ENCODE peak calls at places on chromosomes 4 and X, in four cellular contexts. P is K562, F is GM12878, Z is HL-60. Y is an unnamed sample.

GRCh38 chr4:146095091-146095690 is 80.3 kb upstream of the LSM6 start:
- DNase-seq in P (peak; percentile 42), F (no peak), Z (no peak), Y (no peak)

GRCh38 chr4:54941994-54942552 is 183.3 kb downstream of the KDR start:
- DNase-seq in P (no peak), F (no peak), Z (no peak), Y (no peak)

GRCh38 chr4:1010522-1011021 is 854 bp upstream of the FGFRL1 start:
- DNase-seq in P (no peak), F (no peak), Z (peak; percentile 90), Y (no peak)

GRCh38 chr4:26105372-26105771 is 191.4 kb downstream of the SMIM20 start:
- DNase-seq in P (no peak), F (no peak), Z (no peak), Y (no peak)

GRCh38 chr4:99816611-99817309 is at the start of gene DAPP1:
- DNase-seq in P (no peak), F (peak; percentile 94), Z (peak; percentile 71), Y (peak; percentile 25)

GRCh38 chrX:17082831-17083230 is 136.4 kb downstream of the REPS2 start:
- DNase-seq in P (peak; percentile 10), F (no peak), Z (no peak), Y (no peak)

GRCh38 chr4:73383452-73383851 is 20.6 kb upstream of the ALB start:
- DNase-seq in P (no peak), F (no peak), Z (no peak), Y (no peak)

GRCh38 chr4:10123227-10124101 is 6.9 kb upstream of the WDR1 start:
- DNase-seq in P (no peak), F (no peak), Z (no peak), Y (no peak)

GRCh38 chr4:100189820-100190642 is at the start of gene DDIT4L:
- DNase-seq in P (peak; percentile 23), F (no peak), Z (no peak), Y (no peak)

GRCh38 chr4:145531193-145531592 is 49.5 kb downstream of the SMAD1 start:
- DNase-seq in P (no peak), F (no peak), Z (no peak), Y (no peak)

GRCh38 chrX:40099046-40099968 is 1.5 kb upstream of the BCOR start:
- DNase-seq in P (peak; percentile 33), F (peak; percentile 66), Z (no peak), Y (no peak)

GRCh38 chr4:183430317-183430986 is 14.0 kb upstream of the CDKN2AIP start:
- DNase-seq in P (no peak), F (no peak), Z (no peak), Y (no peak)

GRCh38 chr4:107098403-107098802 is 62.3 kb upstream of the DKK2 start:
- DNase-seq in P (no peak), F (no peak), Z (no peak), Y (no peak)

GRCh38 chrX:149476513-149476912 is 28.6 kb downstream of the IDS start:
- DNase-seq in P (no peak), F (no peak), Z (no peak), Y (no peak)

GRCh38 chrX:45758738-45759397 is 558.2 kb upstream of the DIPK2B start:
- DNase-seq in P (no peak), F (peak; percentile 64), Z (no peak), Y (no peak)

GRCh38 chr4:244471-244870 is 60.8 kb downstream of the ZNF732 start:
- DNase-seq in P (peak; percentile 36), F (peak; percentile 11), Z (no peak), Y (no peak)

GRCh38 chr4:10117424-10118354 is 1.1 kb upstream of the WDR1 start:
- DNase-seq in P (no peak), F (peak; percentile 20), Z (no peak), Y (no peak)

GRCh38 chr4:95556460-95556859 is 7.7 kb upstream of the UNC5C start:
- DNase-seq in P (no peak), F (no peak), Z (no peak), Y (no peak)

GRCh38 chr4:124322234-124322831 is 390.2 kb downstream of the ANKRD50 start:
- DNase-seq in P (peak; percentile 15), F (no peak), Z (no peak), Y (no peak)

GRCh38 chr4:182454440-182455013 is 211.3 kb downstream of the TENM3 start:
- DNase-seq in P (no peak), F (no peak), Z (no peak), Y (no peak)

GRCh38 chr4:23923141-23923540 is 33.3 kb upstream of the PPARGC1A start:
- DNase-seq in P (no peak), F (no peak), Z (no peak), Y (no peak)

GRCh38 chr4:105145059-105145912 is 1.4 kb upstream of the TET2 start:
- DNase-seq in P (no peak), F (no peak), Z (peak; percentile 90), Y (no peak)

GRCh38 chr4:110310795-110311194 is 112.4 kb upstream of the ELOVL6 start:
- DNase-seq in P (no peak), F (peak; percentile 17), Z (no peak), Y (no peak)

GRCh38 chrX:154827194-154827593 is 7.3 kb downstream of the SMIM9 start:
- DNase-seq in P (no peak), F (no peak), Z (no peak), Y (no peak)

GRCh38 chr4:162700358-162700757 is 466.3 kb downstream of the NAF1 start:
- DNase-seq in P (no peak), F (no peak), Z (no peak), Y (no peak)

GRCh38 chr4:84917087-84917821 is 49.2 kb downstream of the WDFY3 start:
- DNase-seq in P (no peak), F (no peak), Z (no peak), Y (no peak)

GRCh38 chr4:33714971-33715370 is 2529.3 kb downstream of the ARAP2 start:
- DNase-seq in P (no peak), F (no peak), Z (no peak), Y (no peak)

DNA sequence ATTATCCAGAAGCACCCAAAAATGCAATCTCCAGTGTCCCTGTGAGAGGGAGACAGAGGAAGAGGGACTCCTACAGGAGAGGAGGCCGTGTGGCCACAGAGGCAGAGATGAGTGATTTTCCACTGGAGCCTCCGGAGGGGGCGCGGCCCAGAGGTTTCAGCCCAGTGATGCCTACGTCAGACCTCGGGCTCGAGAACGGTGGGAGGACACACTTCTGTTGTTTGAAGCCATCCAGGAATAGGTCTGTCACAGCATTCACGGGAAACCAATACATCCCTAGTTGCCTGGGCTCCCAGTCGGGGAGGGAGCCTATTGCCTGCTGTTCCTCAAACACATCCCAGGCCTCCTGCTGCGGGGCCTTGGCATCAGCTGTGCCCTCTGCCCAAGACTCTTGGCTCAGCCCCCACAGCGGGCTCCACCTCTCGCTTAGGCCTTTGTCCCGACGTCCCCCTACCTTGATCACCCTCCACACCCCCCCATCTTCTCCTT is 39.2 kb upstream of the HMX1 start:
- DNase-seq in P (no peak), F (no peak), Z (no peak), Y (peak; percentile 7)
- TF ChIP-seq SPI1 in P (no peak), F (no peak), Z (no peak), Y (no peak)

GRCh38 chr4:88172987-88173386 is 14.5 kb upstream of the ABCG2 start:
- DNase-seq in P (no peak), F (no peak), Z (no peak), Y (no peak)

GRCh38 chr4:88179261-88179660 is 20.8 kb upstream of the ABCG2 start:
- DNase-seq in P (no peak), F (no peak), Z (no peak), Y (no peak)

GRCh38 chr4:88178633-88179231 is 20.3 kb upstream of the ABCG2 start:
- DNase-seq in P (no peak), F (no peak), Z (no peak), Y (no peak)

DNA sequence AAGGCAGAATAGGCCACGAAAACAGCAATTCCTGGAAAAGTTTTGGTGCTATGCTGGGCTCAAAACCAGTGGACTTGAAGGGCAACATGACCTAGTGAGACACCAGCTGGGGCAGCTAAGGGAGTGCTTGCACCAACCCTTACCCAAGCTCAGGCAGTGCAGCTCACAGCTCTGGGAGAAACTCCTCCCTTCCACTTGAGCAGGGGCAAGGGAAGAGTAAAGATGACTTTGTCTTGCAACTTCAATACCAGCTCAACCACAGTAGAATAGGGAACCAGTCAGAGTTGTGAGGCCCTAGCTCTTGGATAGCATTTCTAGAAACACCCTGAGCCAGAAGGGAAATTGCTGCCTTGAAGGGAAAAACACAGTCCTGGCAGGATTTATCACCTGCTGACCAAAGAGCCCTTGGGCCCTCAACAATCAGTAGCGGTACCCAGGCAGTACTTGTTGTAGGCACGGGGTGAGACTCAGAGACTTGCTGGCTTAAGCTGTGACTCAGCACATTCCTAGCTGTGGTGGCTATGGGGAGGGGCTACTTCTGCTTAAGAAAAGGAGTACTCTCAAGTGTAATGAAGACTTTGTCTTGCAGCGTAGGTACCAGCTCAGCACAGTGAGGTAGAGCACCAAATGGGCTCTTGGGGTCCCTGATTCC is 19.7 kb upstream of the ABCG2 start:
- DNase-seq in P (peak; percentile 13), F (no peak), Z (peak; percentile 37), Y (no peak)
- TF ChIP-seq SPI1 in P (no peak), F (no peak), Z (no peak), Y (no peak)

GRCh38 chrX:30607155-30607554 is 29.6 kb upstream of the TASL start:
- DNase-seq in P (no peak), F (no peak), Z (no peak), Y (no peak)
- TF ChIP-seq SPI1 in P (no peak), F (no peak), Z (no peak), Y (no peak)

GRCh38 chr4:8247047-8247930 is 22.3 kb upstream of the HTRA3 start:
- DNase-seq in P (no peak), F (no peak), Z (no peak), Y (no peak)
- TF ChIP-seq SPI1 in P (no peak), F (no peak), Z (no peak), Y (no peak)

GRCh38 chr4:77820836-77821561 is 1.8 kb upstream of the CNOT6L start:
- DNase-seq in P (no peak), F (no peak), Z (peak; percentile 55), Y (no peak)

GRCh38 chr4:77818077-77818666 is 996 bp downstream of the CNOT6L start:
- DNase-seq in P (peak; percentile 59), F (no peak), Z (peak; percentile 73), Y (no peak)

GRCh38 chr4:77819836-77820679 is 890 bp upstream of the CNOT6L start:
- DNase-seq in P (peak; percentile 93), F (peak; percentile 37), Z (peak; percentile 64), Y (peak; percentile 75)

GRCh38 chr4:77818667-77819408 is at the start of gene CNOT6L:
- DNase-seq in P (peak; percentile 56), F (no peak), Z (peak; percentile 40), Y (peak; percentile 30)

GRCh38 chr4:77819409-77819835 is 254 bp upstream of the CNOT6L start:
- DNase-seq in P (peak; percentile 35), F (no peak), Z (no peak), Y (peak; percentile 18)
- TF ChIP-seq SPI1 in P (no peak), F (no peak), Z (no peak), Y (no peak)

GRCh38 chr4:37765741-37766140 is 60.7 kb upstream of the PGM2 start:
- DNase-seq in P (no peak), F (peak; percentile 40), Z (no peak), Y (no peak)
- TF ChIP-seq SPI1 in P (no peak), F (no peak), Z (no peak), Y (no peak)